ENCODE peak calls at places on chromosomes 5 and 9, in five cellular contexts. U is T-helper 1 cell; I is endodermal cell; G is activated T-cell treated with anti-CD3 and anti-CD28 coated beads, Interleukin-2, amount 50 U/mL, for 48 hours; E is NCI-H1417 treated with DMSO at 0.1 percent for 48 hours. O is an unnamed sample.

GRCh38 chr9:126658964-126659555 is 45.3 kb downstream of the LMX1B start:
- DNase-seq in E (no peak), G (no peak), U (no peak), I (no peak), O (no peak)

GRCh38 chr9:93114169-93114983 is 18.4 kb downstream of the CARD19 start:
- DNase-seq in I (peak; percentile 73), E (no peak), G (no peak), U (no peak), O (no peak)

GRCh38 chr9:94545940-94546339 is 8.9 kb upstream of the PCAT7 start:
- DNase-seq in U (no peak), I (no peak), E (no peak), G (no peak), O (no peak)

GRCh38 chr9:87140605-87141109 is 193.4 kb upstream of the GAS1 start:
- DNase-seq in G (no peak), I (no peak), E (no peak), U (no peak), O (no peak)

GRCh38 chr9:4798281-4798680 is 5.5 kb downstream of the RCL1 start:
- DNase-seq in E (no peak), I (no peak), G (no peak), U (no peak), O (no peak)

GRCh38 chr9:6525326-6526040 is 112.5 kb downstream of the UHRF2 start:
- DNase-seq in E (no peak), G (no peak), U (no peak), I (no peak), O (no peak)

GRCh38 chr9:90287567-90288274 is 354.9 kb downstream of the DIRAS2 start:
- DNase-seq in U (no peak), G (no peak), E (no peak), I (peak; percentile 60), O (no peak)

GRCh38 chr9:110799396-110799795 is 130.8 kb downstream of the MUSK start:
- DNase-seq in E (no peak), G (no peak), I (no peak), U (no peak), O (no peak)

GRCh38 chr5:91140657-91141056 is 242.5 kb downstream of the ARRDC3 start:
- DNase-seq in U (no peak), E (no peak), G (no peak), I (no peak), O (no peak)

GRCh38 chr9:4297151-4297794 is 2.6 kb downstream of the GLIS3 start:
- DNase-seq in U (no peak), I (peak; percentile 89), G (peak; percentile 67), E (no peak), O (no peak)

GRCh38 chr5:134406390-134406789 is 5.3 kb downstream of the CDKN2AIPNL start:
- DNase-seq in I (no peak), G (peak; percentile 27), E (no peak), U (no peak), O (no peak)

GRCh38 chr5:78717674-78718073 is 69.1 kb upstream of the LHFPL2 start:
- DNase-seq in I (peak; percentile 43), G (no peak), E (no peak), U (no peak), O (no peak)

GRCh38 chr9:104142799-104143553 is 48.9 kb downstream of the SMC2 start:
- DNase-seq in E (no peak), G (no peak), I (no peak), U (no peak), O (no peak)

GRCh38 chr9:87827341-87827740 is 55.3 kb upstream of the SPATA31E1 start:
- DNase-seq in U (no peak), E (no peak), G (no peak), I (no peak), O (no peak)

O was measured in NCI-H187 treated with DMSO at 0.1 percent for 48 hours.